ENCODE peak calls at places on chromosomes 11 and 22, in five cellular contexts. F is spleen, V is heart left ventricle, Z is Panc1, S is colonic mucosa. X is an unnamed sample. For H3K27me3, the result is how much of the 10 kb centered on the place peaks cover.

GRCh38 chr11:44681698-44682097 is 45.1 kb upstream of the TSPAN18 start:
- DNase-seq in F (no peak), V (no peak), Z (no peak), S (no peak), X (no peak)

GRCh38 chr22:22558071-22558971 is 744 bp downstream of the PRAME start:
- DNase-seq in F (no peak), V (no peak), Z (no peak), S (no peak), X (no peak)

GRCh38 chr11:41784513-41785335 is 325.3 kb upstream of the LRRC4C start:
- DNase-seq in F (no peak), V (no peak), Z (peak), S (peak), X (no peak)

GRCh38 chr22:39135092-39135896 is 17.2 kb downstream of the CBX7 start:
- DNase-seq in F (peak), V (peak), Z (no peak), S (no peak), X (no peak)

GRCh38 chr11:126219547-126219946 is 8.0 kb downstream of the FAM118B start:
- DNase-seq in F (no peak), V (no peak), Z (no peak), S (peak), X (no peak)

GRCh38 chr11:70111269-70112016 is 33.3 kb downstream of the ANO1 start:
- DNase-seq in F (no peak), V (peak), Z (no peak), S (peak), X (peak)

GRCh38 chr11:129938764-129939163 is 43.4 kb upstream of the NFRKB start:
- DNase-seq in F (no peak), V (no peak), Z (no peak), S (no peak), X (no peak)

GRCh38 chr22:27314276-27314807 is 487.2 kb downstream of the MN1 start:
- DNase-seq in F (no peak), V (no peak), Z (no peak), S (peak), X (no peak)

GRCh38 chr11:78740175-78741161 is 165.8 kb upstream of the NARS2 start:
- DNase-seq in F (no peak), V (no peak), Z (no peak), S (peak), X (no peak)

GRCh38 chr11:95119361-95120060 is 29.9 kb downstream of the ENDOD1 start:
- DNase-seq in F (no peak), V (no peak), Z (no peak), S (no peak), X (no peak)

GRCh38 chr22:21829523-21829922 is 37.9 kb downstream of the MAPK1 start:
- DNase-seq in F (no peak), V (no peak), Z (no peak), S (no peak), X (no peak)

GRCh38 chr11:80462211-80462610 is 1021.4 kb upstream of the TENM4 start:
- DNase-seq in F (no peak), V (no peak), Z (no peak), S (no peak), X (no peak)

GRCh38 chr11:534592-535518 is 521 bp downstream of the HRAS start:
- DNase-seq in F (peak), V (peak), Z (no peak), S (no peak), X (no peak)

DNA sequence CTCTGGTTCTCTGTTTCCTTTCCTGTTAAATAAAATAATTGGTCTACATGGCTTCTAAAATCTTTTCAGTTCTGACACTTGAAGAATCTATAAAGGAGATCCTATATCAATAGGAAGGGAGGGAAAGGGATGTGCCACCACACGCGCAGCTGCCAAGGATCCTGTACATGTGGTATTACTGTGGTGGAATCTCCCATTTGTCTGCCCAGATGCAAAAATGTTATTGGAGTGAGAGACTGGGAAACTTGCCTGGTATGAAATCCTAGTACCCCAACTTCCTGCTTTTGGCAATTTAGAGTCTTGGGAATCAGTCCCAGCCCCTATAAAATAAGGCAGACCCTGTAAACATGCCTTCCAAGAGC is 81.9 kb upstream of the PICALM start:
- DNase-seq in F (no peak), V (no peak), Z (no peak), S (no peak), X (no peak)
- H3K27ac ChIP-seq in F (peak), V (no peak), Z (no peak), S (no peak), X (no peak)

GRCh38 chr11:2149471-2150205 is 10.4 kb upstream of the IGF2 start:
- DNase-seq in F (no peak), V (no peak), Z (no peak), S (no peak), X (no peak)
- H3K27me3 ChIP-seq in F (half or more), V (half or more), Z (under half), S (under half), X (under half)

DNA sequence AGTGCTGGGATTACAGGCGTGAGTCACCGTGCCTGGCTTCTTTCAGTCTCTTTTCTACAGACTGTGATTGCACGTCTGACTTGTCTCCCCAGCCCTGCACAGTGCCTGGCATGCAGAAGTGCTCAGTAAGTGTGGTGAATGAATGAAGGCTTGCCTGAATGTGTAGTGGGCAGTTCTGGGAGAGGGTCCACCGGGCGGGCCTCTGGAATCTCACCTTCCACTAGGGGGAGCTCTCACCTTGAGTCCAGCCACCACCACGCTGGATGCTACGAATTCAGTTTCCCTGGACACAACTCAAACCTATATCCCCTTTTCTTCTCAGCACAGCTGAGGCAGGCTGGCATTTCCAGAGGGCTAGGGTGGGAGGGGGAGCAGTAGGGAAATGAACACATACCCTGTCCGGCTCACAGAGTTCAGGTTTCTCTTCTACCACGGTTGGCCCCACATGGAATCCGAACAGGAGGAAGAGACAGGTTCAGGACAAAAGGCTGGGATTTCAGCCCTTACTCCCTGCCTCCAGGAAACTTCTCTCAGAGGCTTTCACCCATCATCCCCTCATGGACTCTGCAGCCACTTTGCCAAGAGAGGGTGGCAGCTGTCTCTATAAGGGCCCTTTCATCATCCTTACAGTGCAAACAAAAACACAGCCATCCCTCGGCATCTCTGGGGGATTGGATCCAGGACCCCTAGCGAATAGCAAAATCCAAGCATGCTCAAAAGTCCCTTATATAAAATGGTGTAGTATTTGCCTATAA is 86.8 kb downstream of the NECTIN1 start:
- DNase-seq in F (no peak), V (no peak), Z (peak), S (no peak), X (no peak)
- TF ChIP-seq CTCF in F (peak), V (peak), Z (peak), S (no peak), X (peak)

DNA sequence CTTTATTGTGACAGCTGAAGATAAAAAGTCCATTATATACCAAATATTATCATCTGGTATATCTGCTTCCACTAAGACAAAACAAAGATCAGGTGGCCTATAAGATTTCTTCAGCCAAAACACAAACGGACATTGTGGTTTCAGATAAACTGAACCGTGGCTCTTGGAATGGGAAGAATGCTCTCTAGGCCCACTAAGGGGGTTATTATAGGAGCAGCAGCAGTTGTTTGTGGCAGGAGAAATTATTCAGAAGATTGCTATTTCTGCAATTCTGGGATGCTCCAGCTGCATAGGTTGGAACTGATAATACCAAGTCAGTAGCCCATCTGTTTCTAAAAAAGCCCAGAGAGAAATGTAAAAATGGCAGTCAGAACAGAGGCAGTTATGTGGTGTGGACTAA is 145.3 kb downstream of the NCAM1 start:
- DNase-seq in F (no peak), V (no peak), Z (no peak), S (no peak), X (no peak)
- H3K27ac ChIP-seq in F (no peak), V (peak), Z (no peak), S (no peak), X (no peak)